ENCODE peak calls at places on chromosomes 1 and 21, in five cellular contexts. D is neural progenitor cell, T is PC-3, A is HCT116, L is OCI-LY7. W is an unnamed sample. For H3K9me3, the result is how much of the 10 kb centered on the place peaks cover.

GRCh38 chr1:228767636-228768344 is 32.5 kb downstream of the RHOU start:
- DNase-seq in D (no peak), T (peak), A (no peak), L (no peak), W (no peak)

GRCh38 chr1:91026320-91026719 is 4.5 kb upstream of the ZNF644 start:
- DNase-seq in D (no peak), T (peak), A (no peak), L (no peak), W (peak)

GRCh38 chr1:243473281-243474210 is 217.7 kb downstream of the SDCCAG8 start:
- DNase-seq in D (no peak), T (no peak), A (no peak), L (no peak), W (no peak)

GRCh38 chr1:53656062-53656915 is 82.7 kb downstream of the GLIS1 start:
- DNase-seq in D (no peak), T (no peak), A (no peak), L (no peak), W (no peak)

GRCh38 chr1:99674115-99674514 is 28.2 kb downstream of the PALMD start:
- DNase-seq in D (no peak), T (no peak), A (no peak), L (no peak), W (no peak)

GRCh38 chr1:207502726-207503125 is 6.8 kb downstream of the CR1 start:
- DNase-seq in D (no peak), T (no peak), A (no peak), L (no peak), W (no peak)

GRCh38 chr1:44801491-44802305 is 1.5 kb downstream of the PLK3 start:
- DNase-seq in D (no peak), T (no peak), A (no peak), L (no peak), W (no peak)

GRCh38 chr1:116489231-116489697 is 81.6 kb downstream of the CD58 start:
- DNase-seq in D (peak), T (peak), A (peak), L (no peak), W (no peak)

GRCh38 chr1:114979278-114979891 is 50.2 kb upstream of the TSHB start:
- DNase-seq in D (peak), T (peak), A (peak), L (peak), W (peak)

GRCh38 chr21:28904961-28905435 is 87.7 kb downstream of the LTN1 start:
- DNase-seq in D (no peak), T (no peak), A (no peak), L (no peak), W (no peak)

GRCh38 chr1:22914156-22914555 is 58.5 kb downstream of the LACTBL1 start:
- DNase-seq in D (no peak), T (no peak), A (no peak), L (no peak), W (no peak)

GRCh38 chr1:171509191-171509590 is 23.9 kb downstream of the PRRC2C start:
- DNase-seq in D (no peak), T (no peak), A (no peak), L (no peak), W (no peak)

GRCh38 chr1:199691540-199691939 is 336.0 kb upstream of the NR5A2 start:
- DNase-seq in D (peak), T (peak), A (peak), L (no peak), W (no peak)

GRCh38 chr1:116735246-116735645 is 19.0 kb upstream of the CD2 start:
- DNase-seq in D (no peak), T (no peak), A (no peak), L (no peak), W (no peak)

GRCh38 chr1:85479491-85479890 is 14.5 kb upstream of the DDAH1 start:
- DNase-seq in D (no peak), T (no peak), A (no peak), L (no peak), W (no peak)

DNA sequence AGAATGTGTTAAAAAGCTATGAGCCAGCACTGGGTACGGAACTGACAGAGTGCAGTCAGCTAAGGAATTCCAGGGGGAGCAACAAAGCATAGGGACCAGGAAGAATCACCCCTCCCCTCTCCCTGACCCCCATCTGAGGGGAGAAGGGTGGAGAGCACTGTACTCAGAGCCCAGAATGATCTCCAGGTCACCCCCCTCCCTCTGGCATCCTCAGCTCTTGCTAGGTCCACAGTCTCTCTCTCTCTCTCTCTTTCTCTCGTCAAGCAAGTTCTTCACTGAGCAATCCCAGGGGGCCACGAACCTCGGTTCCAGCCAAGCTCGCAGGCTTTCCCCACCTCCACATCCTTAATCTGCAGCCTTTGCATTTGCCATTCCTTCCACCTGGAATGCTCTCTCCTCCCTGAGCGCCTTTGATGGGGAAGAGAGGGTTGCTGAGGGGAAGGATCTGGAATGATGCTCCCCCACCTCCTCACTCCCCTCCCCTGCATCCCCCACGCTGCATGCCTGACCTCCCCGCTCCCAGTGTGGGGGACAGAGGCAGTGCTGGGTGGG is 6.7 kb upstream of the WASF2 start:
- DNase-seq in D (peak), T (peak), A (no peak), L (no peak), W (no peak)
- H3K4me2 ChIP-seq in D (peak), T (peak), A (peak), L (peak), W (no peak)

DNA sequence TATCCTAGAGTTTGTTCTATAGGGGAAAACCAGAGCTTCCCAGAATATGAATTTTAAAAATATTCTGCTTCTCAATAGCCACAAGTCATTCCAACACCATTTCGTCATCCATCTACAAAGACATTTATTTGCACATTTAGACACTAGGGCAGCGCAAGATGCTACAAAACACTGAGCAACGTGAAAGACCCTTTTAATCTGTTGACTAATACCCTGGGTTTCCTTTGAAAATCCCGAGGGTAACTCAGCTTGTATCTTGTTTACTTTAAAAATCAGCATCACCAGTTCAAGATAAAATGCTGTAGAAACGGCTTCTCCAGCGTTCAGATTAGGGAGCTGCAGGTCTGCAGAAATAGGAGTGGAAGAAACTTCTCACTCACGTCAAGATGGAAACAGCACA is 13.5 kb downstream of the PDPN start:
- DNase-seq in D (no peak), T (peak), A (no peak), L (no peak), W (no peak)
- H3K9me3 ChIP-seq in D (under half), T (under half), A (under half), L (under half), W (under half)

DNA sequence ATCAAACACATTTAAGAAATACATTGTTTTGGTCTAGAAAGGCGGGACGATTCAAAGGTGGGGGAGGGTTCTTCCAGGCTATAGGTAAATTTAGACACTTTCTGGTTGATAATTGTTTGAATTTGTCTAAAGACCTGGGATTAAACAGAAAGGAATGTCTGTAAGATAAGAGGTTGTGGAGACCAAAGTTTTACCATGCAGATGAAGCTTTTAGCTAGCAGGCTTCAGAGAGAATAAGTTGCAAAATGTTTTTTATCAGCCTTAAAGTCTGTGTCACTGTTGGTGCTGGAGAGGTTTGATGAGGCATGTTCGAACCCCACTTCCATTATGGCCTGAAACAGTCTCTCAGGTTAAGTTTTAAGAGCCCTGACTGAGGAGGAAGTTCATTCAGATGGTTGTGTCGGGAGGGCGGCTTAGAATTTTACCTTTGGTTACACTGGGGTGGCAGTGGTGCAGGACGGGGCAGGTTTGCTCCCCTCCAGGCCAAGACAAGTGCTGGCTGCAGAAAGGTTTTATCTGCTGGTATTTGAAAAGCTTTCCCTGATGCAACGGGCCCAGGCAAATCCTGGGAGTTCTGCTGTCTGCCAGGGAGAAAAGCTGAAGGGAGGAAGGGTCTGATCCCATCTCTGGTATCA is 16.0 kb upstream of the SLC2A5 start:
- DNase-seq in D (no peak), T (no peak), A (no peak), L (peak), W (no peak)
- TF ChIP-seq EZH2phosphoT487 in D (no peak), T (no peak), A (no peak), L (no peak), W (no peak)

GRCh38 chr1:21321963-21322680 is 31.9 kb upstream of the ECE1 start:
- DNase-seq in D (no peak), T (no peak), A (no peak), L (no peak), W (no peak)
- H3K4me2 ChIP-seq in D (no peak), T (no peak), A (peak), L (no peak), W (no peak)

GRCh38 chr1:218787826-218788225 is 385.9 kb upstream of the LYPLAL1 start:
- DNase-seq in D (no peak), T (peak), A (no peak), L (no peak), W (no peak)
- H3K9me3 ChIP-seq in D (under half), T (under half), A (under half), L (under half), W (under half)

GRCh38 chr1:62435231-62436038 is 1.4 kb upstream of the USP1 start:
- DNase-seq in D (no peak), T (no peak), A (peak), L (no peak), W (no peak)
- TF ChIP-seq EZH2phosphoT487 in D (no peak), T (no peak), A (no peak), L (no peak), W (no peak)

GRCh38 chr21:41780337-41781046 is 13.6 kb upstream of the RIPK4 start:
- DNase-seq in D (no peak), T (no peak), A (no peak), L (no peak), W (no peak)

GRCh38 chr21:41786521-41786987 is 19.7 kb upstream of the RIPK4 start:
- DNase-seq in D (no peak), T (peak), A (no peak), L (no peak), W (no peak)

GRCh38 chr21:41781047-41781405 is 14.2 kb upstream of the RIPK4 start:
- DNase-seq in D (no peak), T (no peak), A (no peak), L (no peak), W (no peak)

GRCh38 chr21:41784456-41785102 is 17.7 kb upstream of the RIPK4 start:
- DNase-seq in D (no peak), T (no peak), A (no peak), L (no peak), W (no peak)

GRCh38 chr21:41783476-41784150 is 16.8 kb upstream of the RIPK4 start:
- DNase-seq in D (no peak), T (peak), A (peak), L (no peak), W (no peak)
- H3K4me2 ChIP-seq in D (no peak), T (peak), A (peak), L (no peak), W (no peak)